ENCODE peak calls at places on chromosomes 6 and 20, in eight cellular contexts. N is nephron progenitor cell, S is GM10248, Z is heart left ventricle, X is PC-9, L is mucosa of descending colon, J is left lung, K is H9. I is an unnamed sample.
A peak's percentile ranks its signal among the peaks of the same experiment; 100 is the strongest.

GRCh38 chr20:50194831-50195523 is 4.3 kb downstream of the CEBPB start:
- DNase-seq in N (no peak), S (no peak), Z (no peak), X (no peak), L (no peak), J (no peak), K (no peak), I (no peak)

GRCh38 chr6:133921249-133921859 is 31.7 kb upstream of the TBPL1 start:
- DNase-seq in N (peak; percentile 85), S (peak; percentile 69), Z (peak; percentile 72), X (peak; percentile 59), L (peak; percentile 92), J (peak; percentile 41), K (peak; percentile 73), I (peak; percentile 64)

GRCh38 chr6:117167520-117168271 is 97.7 kb upstream of the VGLL2 start:
- DNase-seq in N (no peak), S (no peak), Z (no peak), X (peak; percentile 74), L (no peak), J (no peak), K (peak; percentile 42), I (no peak)

GRCh38 chr6:13985663-13986325 is 61.0 kb downstream of the RNF182 start:
- DNase-seq in N (no peak), S (no peak), Z (no peak), X (no peak), L (no peak), J (no peak), K (no peak), I (no peak)

GRCh38 chr6:137024172-137024990 is 20.4 kb downstream of the IL20RA start:
- DNase-seq in N (no peak), S (no peak), Z (no peak), X (peak; percentile 85), L (no peak), J (no peak), K (no peak), I (no peak)

GRCh38 chr6:68642081-68642480 is 7.0 kb downstream of the ADGRB3 start:
- DNase-seq in N (no peak), S (no peak), Z (no peak), X (no peak), L (no peak), J (no peak), K (no peak), I (no peak)

GRCh38 chr20:57755609-57756008 is 45.8 kb upstream of the PMEPA1 start:
- DNase-seq in N (no peak), S (no peak), Z (no peak), X (no peak), L (no peak), J (no peak), K (no peak), I (no peak)

GRCh38 chr20:44646023-44646640 is 5.4 kb downstream of the ADA start:
- DNase-seq in N (no peak), S (peak; percentile 48), Z (no peak), X (no peak), L (peak; percentile 18), J (no peak), K (peak; percentile 42), I (no peak)

GRCh38 chr6:47083586-47084047 is 41.5 kb upstream of the ADGRF1 start:
- DNase-seq in N (peak; percentile 12), S (no peak), Z (peak; percentile 89), X (peak; percentile 81), L (peak; percentile 88), J (peak; percentile 82), K (no peak), I (no peak)

GRCh38 chr6:138285800-138286199 is 67.5 kb upstream of the PBOV1 start:
- DNase-seq in N (no peak), S (no peak), Z (no peak), X (no peak), L (no peak), J (no peak), K (no peak), I (no peak)

GRCh38 chr6:138289739-138290138 is 71.4 kb upstream of the PBOV1 start:
- DNase-seq in N (peak; percentile 25), S (no peak), Z (no peak), X (no peak), L (peak; percentile 12), J (no peak), K (peak; percentile 55), I (peak; percentile 44)

GRCh38 chr6:138286698-138287097 is 68.4 kb upstream of the PBOV1 start:
- DNase-seq in N (no peak), S (no peak), Z (no peak), X (no peak), L (no peak), J (peak; percentile 64), K (no peak), I (no peak)

GRCh38 chr6:138290563-138290962 is 72.3 kb upstream of the PBOV1 start:
- DNase-seq in N (no peak), S (no peak), Z (no peak), X (no peak), L (no peak), J (no peak), K (no peak), I (no peak)

DNA sequence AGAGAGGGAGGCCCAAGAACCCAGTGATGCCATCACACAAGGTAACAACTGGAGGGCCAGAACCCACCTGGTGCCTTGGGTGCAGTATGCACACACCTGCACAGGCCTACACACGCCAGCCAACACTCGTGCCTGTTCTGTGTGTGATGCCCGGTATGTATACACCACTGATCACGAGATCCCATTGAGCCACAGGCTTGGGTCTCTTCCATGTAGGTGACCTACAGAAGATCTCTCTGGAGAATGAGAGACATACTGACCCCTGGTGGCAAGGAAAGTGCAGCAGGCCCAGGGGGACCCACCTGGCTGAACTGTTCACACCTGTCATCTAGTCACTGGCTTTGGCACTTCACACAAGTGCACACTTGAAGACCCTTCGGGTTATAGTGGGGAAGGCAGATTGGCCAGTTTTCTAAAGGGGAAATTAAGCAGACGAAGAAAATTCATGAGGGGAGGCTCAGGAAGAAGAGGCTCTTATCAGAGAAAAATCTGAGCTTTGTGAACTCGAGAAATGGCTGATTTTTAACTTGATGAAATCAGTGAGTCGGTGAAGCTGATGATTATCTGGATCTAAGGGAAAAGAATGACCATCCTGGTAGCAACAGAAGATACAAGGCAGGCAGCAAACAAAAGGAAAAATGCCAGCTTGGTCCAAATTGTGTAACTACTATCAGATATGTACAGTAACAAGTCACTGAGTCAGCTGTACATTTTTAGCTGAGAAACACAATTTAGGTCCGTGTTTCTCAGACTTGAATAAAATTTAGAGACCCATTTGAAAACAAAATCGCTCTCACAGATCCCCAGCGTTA is 69.1 kb upstream of the PBOV1 start:
- DNase-seq in N (peak; percentile 32), S (peak; percentile 63), Z (no peak), X (peak; percentile 66), L (peak; percentile 88), J (no peak), K (peak; percentile 77), I (peak; percentile 67)
- TF ChIP-seq CTCF in N (peak; percentile 40), S (peak; percentile 79), Z (peak; percentile 39), X (peak; percentile 89), L (peak; percentile 72), J (peak; percentile 63), K (peak; percentile 82), I (peak; percentile 73)

GRCh38 chr6:143176090-143177021 is 115.7 kb downstream of the AIG1 start:
- DNase-seq in N (no peak), S (no peak), Z (no peak), X (no peak), L (no peak), J (peak; percentile 24), K (peak; percentile 39), I (no peak)
- TF ChIP-seq CTCF in N (no peak), S (no peak), Z (no peak), X (no peak), L (no peak), J (no peak), K (peak; percentile 58), I (no peak)

GRCh38 chr6:31620586-31621319 is at the start of gene PRRC2A:
- DNase-seq in N (peak; percentile 96), S (peak; percentile 97), Z (peak; percentile 82), X (no peak), L (peak; percentile 98), J (peak; percentile 96), K (peak; percentile 85), I (peak; percentile 99)
- TF ChIP-seq CTCF in N (no peak), S (no peak), Z (no peak), X (no peak), L (no peak), J (no peak), K (no peak), I (no peak)

DNA sequence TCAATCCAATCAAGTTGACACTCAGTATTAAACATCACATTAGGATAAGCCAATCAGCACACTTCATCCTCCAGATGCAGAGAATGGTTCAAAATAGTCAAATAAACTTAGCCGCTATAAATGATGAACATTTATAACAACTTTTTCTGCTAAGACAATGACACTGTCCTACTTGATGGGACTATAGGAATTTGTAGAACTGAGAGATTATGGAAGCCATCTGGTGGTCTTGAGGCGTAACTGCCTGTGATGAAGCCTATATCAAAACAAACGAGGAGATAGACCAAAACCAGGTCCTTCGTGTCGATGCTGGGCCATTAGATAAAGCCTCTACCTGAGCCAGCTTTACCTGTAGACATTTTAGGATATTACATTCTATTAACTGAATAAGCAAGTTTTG is 631.1 kb downstream of the COL12A1 start:
- DNase-seq in N (peak; percentile 8), S (no peak), Z (no peak), X (no peak), L (peak; percentile 12), J (no peak), K (no peak), I (no peak)
- TF ChIP-seq CTCF in N (peak; percentile 62), S (peak; percentile 20), Z (peak; percentile 35), X (peak; percentile 69), L (no peak), J (peak; percentile 24), K (peak; percentile 76), I (peak; percentile 43)

DNA sequence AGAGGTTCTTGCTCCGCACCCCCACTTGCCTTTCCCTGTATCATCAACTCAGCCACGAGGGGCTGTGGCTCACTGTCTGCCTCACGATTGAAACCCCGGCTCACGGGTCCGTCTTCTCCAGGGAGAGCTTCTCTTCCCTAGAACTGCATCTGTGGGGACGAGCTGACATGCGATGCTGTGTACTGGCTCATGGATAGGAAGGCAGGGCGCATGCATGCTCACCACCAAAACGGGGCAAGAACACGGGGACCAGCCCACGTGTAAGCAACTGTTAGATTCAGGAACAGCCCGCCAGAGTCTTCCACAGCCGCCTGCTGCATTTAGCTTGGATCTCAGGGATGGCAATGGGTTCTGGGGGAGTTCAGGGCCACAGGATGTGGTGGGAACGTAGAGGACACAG is 275.9 kb upstream of the CDH4 start:
- DNase-seq in N (no peak), S (no peak), Z (no peak), X (no peak), L (no peak), J (no peak), K (no peak), I (no peak)
- TF ChIP-seq CTCF in N (no peak), S (no peak), Z (no peak), X (no peak), L (no peak), J (no peak), K (no peak), I (no peak)

GRCh38 chr20:32018269-32019155 is 8.3 kb downstream of the CCM2L start:
- DNase-seq in N (peak; percentile 94), S (peak; percentile 76), Z (peak; percentile 70), X (peak; percentile 52), L (peak; percentile 79), J (peak; percentile 90), K (peak; percentile 96), I (peak; percentile 85)
- TF ChIP-seq CTCF in N (no peak), S (no peak), Z (no peak), X (no peak), L (no peak), J (no peak), K (no peak), I (no peak)

I was measured in GM13977.